ENCODE peak calls at places on chromosome 21, in nine cellular contexts. T is breast epithelium, U is transverse colon, J is upper lobe of right lung, I is progenitor cell of endocrine pancreas, P is AG09319, S is mammary epithelial cell, H is stomach, V is fibroblast of mammary gland. F is an unnamed sample.

GRCh38 chr21:38825269-38825668 is 19.5 kb downstream of the ETS2 start:
- DNase-seq in V (no peak), U (no peak), T (no peak), P (no peak), S (no peak), J (no peak), H (no peak), I (no peak), F (no peak)

GRCh38 chr21:34935452-34935851 is 113.7 kb downstream of the RUNX1 start:
- DNase-seq in I (no peak), H (no peak), P (no peak), U (no peak), S (peak; percentile 77), J (no peak), V (peak; percentile 28), T (no peak), F (no peak)

GRCh38 chr21:22871692-22872091 is 1873.5 kb downstream of the NCAM2 start:
- DNase-seq in I (no peak), S (no peak), V (no peak), P (no peak), J (no peak), T (no peak), U (no peak), H (no peak), F (no peak)

GRCh38 chr21:34536311-34536710 is 24.3 kb upstream of the KCNE1 start:
- DNase-seq in U (no peak), J (no peak), P (no peak), I (no peak), S (no peak), V (no peak), T (no peak), H (no peak), F (no peak)

GRCh38 chr21:34534522-34534921 is 22.5 kb upstream of the KCNE1 start:
- DNase-seq in T (no peak), P (no peak), I (no peak), H (no peak), V (peak; percentile 30), U (no peak), J (no peak), S (no peak), F (no peak)

GRCh38 chr21:45325206-45326168 is 37.8 kb upstream of the POFUT2 start:
- DNase-seq in J (peak; percentile 64), H (no peak), P (no peak), U (no peak), S (no peak), V (no peak), I (no peak), T (no peak), F (peak; percentile 89)

GRCh38 chr21:42220138-42220701 is 1.3 kb downstream of the ABCG1 start:
- DNase-seq in P (no peak), V (peak; percentile 53), S (peak; percentile 77), J (no peak), H (peak; percentile 69), T (peak; percentile 44), I (no peak), U (peak; percentile 76), F (no peak)

GRCh38 chr21:45698493-45698947 is 55.0 kb downstream of the PCBP3 start:
- DNase-seq in H (no peak), J (no peak), S (peak; percentile 89), T (no peak), V (peak; percentile 100), U (peak; percentile 36), P (peak; percentile 79), I (no peak), F (no peak)

GRCh38 chr21:42834730-42835191 is 44.6 kb downstream of the WDR4 start:
- DNase-seq in U (no peak), V (no peak), P (no peak), J (peak; percentile 47), S (no peak), H (peak; percentile 3), I (no peak), T (no peak), F (peak; percentile 83)

GRCh38 chr21:45334591-45335081 is 46.9 kb upstream of the POFUT2 start:
- DNase-seq in H (no peak), V (no peak), T (no peak), P (no peak), S (no peak), I (no peak), U (no peak), J (peak; percentile 46), F (peak; percentile 64)

GRCh38 chr21:44765231-44766013 is 36.2 kb downstream of the UBE2G2 start:
- DNase-seq in P (no peak), S (peak; percentile 60), T (no peak), U (no peak), I (no peak), H (no peak), J (peak; percentile 57), V (peak; percentile 4), F (peak; percentile 75)

GRCh38 chr21:25660233-25660632 is 21.2 kb downstream of the JAM2 start:
- DNase-seq in H (no peak), T (no peak), V (no peak), U (no peak), I (no peak), J (no peak), P (no peak), S (no peak), F (no peak)

GRCh38 chr21:31609081-31609480 is 50.4 kb upstream of the SOD1 start:
- DNase-seq in V (no peak), I (no peak), U (no peak), H (no peak), S (no peak), T (no peak), P (no peak), J (no peak), F (no peak)

GRCh38 chr21:43928230-43928607 is 63.2 kb downstream of the AGPAT3 start:
- DNase-seq in T (no peak), J (no peak), H (no peak), V (no peak), U (no peak), P (no peak), I (no peak), S (no peak), F (no peak)

GRCh38 chr21:25491267-25491666 is 116.0 kb downstream of the MRPL39 start:
- DNase-seq in P (no peak), T (no peak), I (no peak), V (no peak), S (no peak), U (no peak), J (no peak), H (no peak), F (no peak)

GRCh38 chr21:35102488-35103407 is 53.6 kb upstream of the RUNX1 start:
- DNase-seq in U (peak; percentile 29), S (peak; percentile 31), H (peak; percentile 27), P (no peak), T (peak; percentile 20), J (no peak), I (no peak), V (no peak), F (no peak)

GRCh38 chr21:15370576-15370975 is 305.8 kb upstream of the NRIP1 start:
- DNase-seq in U (no peak), H (no peak), J (no peak), S (no peak), P (no peak), V (no peak), I (no peak), T (no peak), F (no peak)

GRCh38 chr21:40166291-40166843 is 299.1 kb downstream of the PCP4 start:
- DNase-seq in I (no peak), U (no peak), J (no peak), S (no peak), V (no peak), T (no peak), H (no peak), P (no peak), F (no peak)
- TF ChIP-seq CTCF in I (no peak), U (no peak), J (no peak), S (no peak), V (no peak), T (no peak), H (no peak), P (no peak), F (no peak)

GRCh38 chr21:30255679-30256078 is 27.1 kb downstream of the KRTAP24-1 start:
- DNase-seq in V (no peak), I (no peak), T (no peak), S (no peak), J (no peak), P (no peak), H (no peak), U (no peak), F (no peak)

GRCh38 chr21:30256100-30256499 is 26.6 kb downstream of the KRTAP24-1 start:
- DNase-seq in U (peak; percentile 35), P (no peak), H (no peak), I (no peak), T (no peak), J (no peak), V (no peak), S (peak; percentile 88), F (no peak)

GRCh38 chr21:30251781-30252180 is 31.0 kb downstream of the KRTAP24-1 start:
- DNase-seq in V (peak; percentile 51), P (no peak), H (no peak), U (no peak), S (peak; percentile 81), T (no peak), J (no peak), I (no peak), F (no peak)

GRCh38 chr21:30257773-30258172 is 25.0 kb downstream of the KRTAP24-1 start:
- DNase-seq in S (peak; percentile 66), H (no peak), U (no peak), P (no peak), J (no peak), V (peak; percentile 73), I (no peak), T (no peak), F (no peak)
- TF ChIP-seq CTCF in S (peak; percentile 55), H (no peak), U (peak; percentile 16), P (no peak), J (no peak), V (peak; percentile 55), I (peak; percentile 58), T (peak; percentile 43), F (peak; percentile 72)

GRCh38 chr21:33302796-33303195 is 22.0 kb upstream of the IFNAR1 start:
- DNase-seq in U (no peak), I (no peak), S (no peak), H (no peak), T (no peak), J (no peak), P (no peak), V (no peak), F (no peak)
- TF ChIP-seq CTCF in U (no peak), I (peak; percentile 26), S (no peak), H (no peak), T (no peak), J (no peak), P (no peak), V (no peak), F (no peak)

DNA sequence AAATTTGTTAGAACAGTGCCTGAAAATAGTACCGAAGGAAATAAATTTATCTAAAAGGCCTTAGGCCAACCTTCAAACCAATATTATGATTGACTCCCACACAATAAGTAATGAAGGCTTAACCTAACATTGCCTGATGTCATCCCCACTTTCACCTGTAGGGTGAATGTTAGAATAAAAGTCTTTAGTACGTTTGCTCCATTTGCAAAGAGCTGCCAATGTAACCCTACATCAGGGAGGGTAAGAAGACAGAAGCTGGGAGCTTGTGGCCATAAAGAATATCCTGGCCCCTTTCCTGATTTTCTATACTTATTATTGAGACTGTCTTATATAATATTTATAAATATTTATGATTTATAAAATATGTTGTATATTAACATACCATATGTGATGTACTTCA is 661.8 kb upstream of the CXADR start:
- DNase-seq in U (no peak), I (no peak), P (no peak), H (no peak), V (no peak), S (no peak), T (no peak), J (no peak), F (no peak)
- TF ChIP-seq CTCF in U (no peak), I (peak; percentile 28), P (no peak), H (no peak), V (no peak), S (no peak), T (no peak), J (no peak), F (peak; percentile 32)

F was measured in chondrocyte.